ENCODE peak calls at places on chromosomes 5 and 9, in seven cellular contexts. G, N, B, T, U, I and K are unnamed samples.

GRCh38 chr9:95116002-95116819 is 201.3 kb downstream of the FANCC start:
- DNase-seq in G (no peak), N (no peak), B (no peak), T (no peak), U (peak; percentile 80), I (peak; percentile 24), K (no peak)

GRCh38 chr5:156686816-156687215 is 163.3 kb upstream of the PPP1R2B start:
- DNase-seq in G (no peak), N (no peak), B (no peak), T (no peak), U (no peak), I (no peak), K (no peak)

GRCh38 chr9:87278971-87279731 is 218.5 kb upstream of the DAPK1 start:
- DNase-seq in G (no peak), N (no peak), B (no peak), T (no peak), U (no peak), I (peak; percentile 65), K (no peak)

GRCh38 chr9:137476856-137477255 is 17.7 kb upstream of the NSMF start:
- DNase-seq in G (no peak), N (no peak), B (no peak), T (no peak), U (no peak), I (no peak), K (no peak)

GRCh38 chr9:98010450-98010849 is 27.3 kb downstream of the ANP32B start:
- DNase-seq in G (peak; percentile 81), N (no peak), B (no peak), T (no peak), U (peak; percentile 40), I (peak; percentile 88), K (no peak)

GRCh38 chr9:36306481-36307306 is 48.4 kb upstream of the GNE start:
- DNase-seq in G (peak; percentile 19), N (no peak), B (no peak), T (no peak), U (peak; percentile 66), I (peak; percentile 47), K (no peak)

GRCh38 chr5:138466058-138466899 is 1.0 kb downstream of the EGR1 start:
- DNase-seq in G (no peak), N (peak; percentile 18), B (peak; percentile 76), T (no peak), U (no peak), I (peak; percentile 42), K (peak; percentile 9)

GRCh38 chr5:103362211-103362610 is 103.6 kb downstream of the MACIR start:
- DNase-seq in G (no peak), N (no peak), B (no peak), T (no peak), U (peak; percentile 48), I (no peak), K (no peak)

GRCh38 chr5:32315221-32316014 is 2.7 kb upstream of the MTMR12 start:
- DNase-seq in G (no peak), N (no peak), B (no peak), T (no peak), U (no peak), I (no peak), K (no peak)

GRCh38 chr9:129677456-129677855 is 12.0 kb downstream of the PRRX2 start:
- DNase-seq in G (no peak), N (no peak), B (no peak), T (no peak), U (no peak), I (peak; percentile 13), K (no peak)
- H3K4me3 ChIP-seq in G (no peak overlapping the region), N (no peak overlapping the region), B (no peak overlapping the region), T (no peak overlapping the region), U (no peak overlapping the region), I (no peak overlapping the region), K (no peak overlapping the region)

DNA sequence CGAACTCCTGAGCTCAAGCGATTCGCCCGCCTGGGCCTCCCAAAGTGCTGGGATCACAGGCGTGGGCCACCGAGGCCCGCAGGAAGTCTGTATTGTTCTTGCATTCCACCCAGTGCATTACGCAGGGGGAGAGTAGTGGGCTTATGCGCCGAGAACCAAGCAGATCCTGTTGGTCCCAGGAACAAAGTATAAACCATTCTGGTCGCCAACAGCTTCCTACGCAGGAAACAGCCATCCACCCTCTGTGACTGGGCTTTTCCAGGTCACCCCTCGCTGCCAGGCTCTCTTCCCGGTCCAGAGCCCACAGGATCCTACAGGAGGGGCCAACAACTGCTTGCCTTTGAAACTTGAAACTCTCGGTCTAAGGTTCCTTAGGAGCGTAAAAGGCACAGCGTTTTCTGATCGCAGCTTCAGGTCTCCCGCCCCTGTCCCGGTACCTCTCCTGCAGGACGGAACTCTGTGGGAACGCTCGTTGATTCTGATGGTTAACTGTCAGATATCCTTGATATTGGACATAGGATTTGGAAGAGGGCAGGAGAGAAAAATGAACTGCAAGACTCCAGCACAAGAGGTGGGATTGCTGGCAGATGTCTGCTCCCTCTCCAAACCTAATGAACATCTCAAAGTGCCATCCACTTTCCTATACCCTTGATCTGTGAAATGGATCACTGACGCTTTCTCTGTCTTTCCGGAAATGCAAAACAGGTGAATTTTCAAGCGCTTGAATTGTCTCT is 4.2 kb upstream of the ANXA2R start:
- DNase-seq in G (no peak), N (no peak), B (no peak), T (no peak), U (peak; percentile 81), I (peak; percentile 54), K (no peak)
- H3K4me3 ChIP-seq in G (no peak overlapping the region), N (peak overlapping the region; percentile 41), B (no peak overlapping the region), T (peak overlapping the region; percentile 28), U (peak overlapping the region; percentile 64), I (peak overlapping the region; percentile 59), K (no peak overlapping the region)

DNA sequence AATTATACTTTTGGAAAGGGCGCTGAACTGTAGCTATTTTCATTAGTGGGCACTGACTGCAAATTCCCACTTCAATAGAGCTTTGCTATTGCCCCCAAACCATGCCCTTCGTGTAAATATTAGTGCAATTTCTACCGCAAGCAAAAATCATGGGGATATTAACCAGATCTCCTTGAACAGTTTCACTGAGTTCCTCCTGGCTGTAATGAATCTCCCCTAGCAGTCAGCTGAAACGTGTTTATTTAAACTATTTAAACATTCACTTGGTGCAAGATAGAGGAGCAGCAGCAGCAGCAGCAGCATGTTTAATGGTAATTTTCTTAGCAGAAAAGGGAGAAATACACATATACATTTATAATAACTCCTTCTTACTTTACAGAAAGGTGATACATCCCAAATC is 54.4 kb downstream of the ARRDC3 start:
- DNase-seq in G (no peak), N (no peak), B (no peak), T (no peak), U (no peak), I (peak; percentile 29), K (no peak)
- H3K4me3 ChIP-seq in G (no peak overlapping the region), N (no peak overlapping the region), B (no peak overlapping the region), T (no peak overlapping the region), U (no peak overlapping the region), I (no peak overlapping the region), K (no peak overlapping the region)

GRCh38 chr5:3786165-3786564 is 190.5 kb downstream of the IRX1 start:
- DNase-seq in G (no peak), N (no peak), B (no peak), T (no peak), U (no peak), I (no peak), K (no peak)

GRCh38 chr5:3780278-3780677 is 184.6 kb downstream of the IRX1 start:
- DNase-seq in G (no peak), N (no peak), B (no peak), T (no peak), U (no peak), I (no peak), K (no peak)

GRCh38 chr5:3780907-3781306 is 185.3 kb downstream of the IRX1 start:
- DNase-seq in G (no peak), N (no peak), B (no peak), T (no peak), U (no peak), I (no peak), K (no peak)

GRCh38 chr5:3787604-3788003 is 192.0 kb downstream of the IRX1 start:
- DNase-seq in G (no peak), N (no peak), B (no peak), T (no peak), U (no peak), I (no peak), K (no peak)

GRCh38 chr5:3784854-3785253 is 189.2 kb downstream of the IRX1 start:
- DNase-seq in G (no peak), N (no peak), B (no peak), T (no peak), U (no peak), I (no peak), K (no peak)
- H3K4me3 ChIP-seq in G (no peak overlapping the region), N (no peak overlapping the region), B (no peak overlapping the region), T (no peak overlapping the region), U (no peak overlapping the region), I (no peak overlapping the region), K (no peak overlapping the region)

DNA sequence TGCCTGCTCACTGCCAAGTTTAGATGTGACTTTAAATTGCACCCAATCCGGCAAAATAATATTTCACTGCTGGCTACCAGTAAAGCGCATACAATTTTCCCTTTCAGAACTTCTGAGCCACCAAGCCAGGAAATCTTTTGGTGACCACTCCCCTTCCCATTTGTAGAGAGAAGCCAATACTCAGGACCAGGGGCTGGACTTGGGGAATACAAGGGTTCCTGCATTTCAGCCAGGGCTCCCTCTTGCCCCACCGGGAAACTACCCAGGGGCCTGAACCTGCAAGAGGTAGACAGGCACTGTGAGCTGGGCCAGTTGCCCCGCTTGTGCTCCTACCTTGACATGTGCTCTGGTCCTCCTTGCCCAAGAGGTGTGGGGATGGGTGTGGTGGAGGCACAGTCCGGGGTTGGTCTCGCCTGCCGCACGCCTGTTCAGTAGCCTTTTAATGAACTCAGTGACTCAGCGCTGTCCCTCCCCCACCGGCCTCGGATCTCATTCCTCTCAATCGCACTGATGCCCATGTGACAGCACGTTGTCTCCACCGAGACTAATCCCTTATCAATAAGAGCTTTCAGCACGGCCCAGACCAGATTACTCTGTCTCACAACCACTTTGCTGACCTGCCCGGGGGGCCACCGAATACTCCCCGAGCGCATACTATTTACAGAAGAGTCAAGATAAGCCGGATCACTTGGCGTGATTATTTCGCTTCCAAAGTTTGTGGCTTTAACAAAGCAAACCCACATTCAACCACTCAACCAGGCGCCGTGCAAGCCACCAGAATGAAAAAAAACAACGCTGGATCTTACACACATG is 226.5 kb downstream of the DCP2 start:
- DNase-seq in G (no peak), N (no peak), B (no peak), T (peak; percentile 88), U (no peak), I (peak; percentile 80), K (no peak)
- H3K4me3 ChIP-seq in G (no peak overlapping the region), N (no peak overlapping the region), B (no peak overlapping the region), T (peak overlapping the region; percentile 52), U (no peak overlapping the region), I (peak overlapping the region; percentile 33), K (no peak overlapping the region)